ENCODE peak calls at places on chromosomes 13 and 19, in nine cellular contexts. L is mucosa of descending colon, G is NT2/D1, W is tibial artery, D is suprapubic skin, E is upper lobe of right lung, P is neuronal stem cell, N is Peyer's patch, M is neural progenitor cell. S is an unnamed sample.

GRCh38 chr19:1250374-1251232 is 2.2 kb downstream of the MIDN start:
- DNase-seq in L (peak; percentile 75), P (peak; percentile 93), N (peak; percentile 68), W (no peak), G (peak; percentile 91), E (peak; percentile 86), D (peak; percentile 82), M (peak; percentile 96), S (no peak)

GRCh38 chr13:44004881-44005280 is 125.2 kb downstream of the LACC1 start:
- DNase-seq in P (no peak), E (no peak), L (no peak), G (no peak), W (no peak), M (no peak), N (no peak), D (no peak), S (no peak)

GRCh38 chr19:34475026-34475974 is 6.3 kb upstream of the WTIP start:
- DNase-seq in E (no peak), D (no peak), P (no peak), W (no peak), N (no peak), M (no peak), L (no peak), G (no peak), S (no peak)

GRCh38 chr13:113411216-113412023 is 41.9 kb downstream of the ADPRHL1 start:
- DNase-seq in W (peak; percentile 71), E (peak; percentile 62), N (no peak), G (no peak), M (peak; percentile 1), D (peak; percentile 83), P (no peak), L (peak; percentile 55), S (peak; percentile 62)

GRCh38 chr19:3580156-3580955 is 4.9 kb upstream of the GIPC3 start:
- DNase-seq in D (no peak), E (no peak), P (no peak), W (peak; percentile 51), G (no peak), M (no peak), L (no peak), N (no peak), S (no peak)

GRCh38 chr13:109704771-109705628 is 81.4 kb downstream of the IRS2 start:
- DNase-seq in P (no peak), E (peak; percentile 86), N (no peak), G (no peak), D (peak; percentile 76), L (peak; percentile 64), M (no peak), W (peak; percentile 60), S (peak; percentile 76)

GRCh38 chr13:36432106-36432544 is at the start of gene CCNA1:
- DNase-seq in M (peak; percentile 92), P (peak; percentile 73), W (no peak), G (peak; percentile 36), N (no peak), D (peak; percentile 70), L (no peak), E (peak; percentile 71), S (peak; percentile 73)

GRCh38 chr13:100210966-100211710 is 122.2 kb downstream of the PCCA start:
- DNase-seq in P (no peak), D (no peak), M (no peak), N (no peak), G (no peak), L (no peak), W (no peak), E (no peak), S (no peak)

GRCh38 chr13:51769455-51770127 is 34.4 kb downstream of the DHRS12 start:
- DNase-seq in M (no peak), G (no peak), W (peak; percentile 88), E (peak; percentile 78), D (peak; percentile 82), N (peak; percentile 48), L (no peak), P (no peak), S (no peak)

GRCh38 chr13:30113983-30114491 is 193.3 kb downstream of the KATNAL1 start:
- DNase-seq in M (peak; percentile 76), G (no peak), W (no peak), L (peak; percentile 51), D (no peak), N (peak; percentile 60), E (no peak), P (no peak), S (no peak)

GRCh38 chr19:32316034-32316433 is 29.4 kb upstream of the ZNF507 start:
- DNase-seq in N (no peak), P (no peak), E (no peak), D (no peak), G (peak; percentile 32), W (no peak), M (peak; percentile 56), L (no peak), S (no peak)

DNA sequence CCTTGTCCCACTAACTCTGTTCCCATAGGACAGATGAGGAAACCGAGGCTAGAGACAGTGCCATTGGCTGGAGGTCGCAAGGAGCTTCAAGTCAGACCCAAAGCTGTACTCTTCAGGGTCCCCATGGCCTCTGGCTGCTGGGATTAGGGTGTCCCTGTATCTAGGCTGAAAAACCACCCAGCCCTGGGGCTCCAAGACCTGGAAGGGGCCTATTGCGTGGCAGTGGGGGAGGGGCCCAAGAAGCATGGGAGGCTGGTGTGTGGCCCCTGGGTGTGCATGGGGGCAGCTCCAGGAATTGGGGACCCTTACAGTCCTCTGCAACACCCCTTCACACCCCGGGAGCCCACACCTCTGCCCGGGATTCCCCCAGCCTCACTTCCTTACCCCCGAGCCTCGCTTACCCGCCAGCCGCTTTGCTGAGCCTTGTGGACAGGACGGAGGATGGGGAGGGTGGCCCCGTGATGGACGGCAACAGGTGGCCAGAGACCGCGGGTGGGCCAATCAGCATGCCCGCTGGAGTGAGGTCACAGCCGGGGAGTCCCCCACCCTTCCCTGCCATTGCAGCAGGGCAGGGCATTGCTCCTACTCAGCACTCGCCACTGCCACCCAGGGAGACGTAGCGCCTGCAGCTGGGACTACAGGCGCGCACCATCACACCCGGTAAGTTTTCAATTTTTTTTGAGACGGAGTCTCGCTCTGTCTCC is at the start of gene JSRP1:
- DNase-seq in P (no peak), W (no peak), L (no peak), D (no peak), G (no peak), E (no peak), M (no peak), N (peak; percentile 51), S (peak; percentile 52)
- H3K4me3 ChIP-seq in P (no peak within 1 kb of the TSS), W (no peak within 1 kb of the TSS), L (no peak within 1 kb of the TSS), D (no peak within 1 kb of the TSS), G (no peak within 1 kb of the TSS), E (no peak within 1 kb of the TSS), M (no peak within 1 kb of the TSS), N (no peak within 1 kb of the TSS), S (no peak within 1 kb of the TSS)

DNA sequence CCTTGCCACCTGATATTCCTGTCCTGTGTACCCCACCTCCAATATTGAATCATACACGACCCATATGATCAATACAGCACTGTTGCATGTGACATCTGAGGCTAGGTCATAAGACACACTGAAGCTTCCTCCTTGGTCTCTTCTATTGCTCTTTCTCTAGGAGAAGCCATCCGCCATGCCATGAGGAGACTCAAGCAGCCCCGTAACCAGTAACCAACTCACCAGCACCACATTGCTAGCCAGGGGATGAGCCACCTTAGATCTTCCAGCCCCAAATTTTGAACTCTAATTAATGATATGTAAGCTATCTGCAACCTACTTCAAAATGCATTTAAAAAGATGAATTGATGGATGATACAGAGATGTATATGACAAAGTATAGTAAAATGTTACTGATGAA is 28.6 kb downstream of the ZNF557 start:
- DNase-seq in G (no peak), P (no peak), W (no peak), E (no peak), L (no peak), N (no peak), M (no peak), D (no peak), S (no peak)
- H3K4me1 ChIP-seq in G (peaks cover 5% of the 10 kb centered on the region), P (peaks cover 5% of the 10 kb centered on the region), W (no peaks in the 10 kb centered on the region), E (no peaks in the 10 kb centered on the region), L (peaks cover 8% of the 10 kb centered on the region), N (no peaks in the 10 kb centered on the region), M (no peaks in the 10 kb centered on the region), D (peaks cover 7% of the 10 kb centered on the region), S (no peaks in the 10 kb centered on the region)

GRCh38 chr19:52451241-52451640 is 2.1 kb upstream of the ZNF578 start:
- DNase-seq in L (no peak), D (no peak), E (no peak), W (no peak), M (no peak), N (no peak), P (no peak), G (no peak), S (no peak)

GRCh38 chr19:52453324-52454094 is at the start of gene ZNF578:
- DNase-seq in G (peak; percentile 89), P (peak; percentile 5), D (peak; percentile 81), M (no peak), N (peak; percentile 58), L (peak; percentile 64), E (peak; percentile 78), W (peak; percentile 55), S (peak; percentile 62)
- H3K9me3 ChIP-seq in G (peaks cover 40% of the 10 kb centered on the region), P (peaks cover 29% of the 10 kb centered on the region), D (peaks cover 51% of the 10 kb centered on the region), M (no peaks in the 10 kb centered on the region), N (peaks cover 54% of the 10 kb centered on the region), L (peaks cover 85% of the 10 kb centered on the region), E (peaks cover 36% of the 10 kb centered on the region), W (peaks cover 80% of the 10 kb centered on the region), S (peaks cover 10% of the 10 kb centered on the region)

GRCh38 chr19:2479556-2480194 is 3.7 kb downstream of the GADD45B start:
- DNase-seq in D (no peak), M (no peak), P (no peak), G (no peak), E (no peak), L (no peak), N (no peak), W (no peak), S (no peak)

GRCh38 chr19:2477141-2477710 is 1.3 kb downstream of the GADD45B start:
- DNase-seq in M (peak; percentile 44), D (no peak), P (no peak), G (no peak), W (no peak), N (peak; percentile 79), E (peak; percentile 79), L (peak; percentile 76), S (no peak)

GRCh38 chr19:2477732-2478191 is 1.8 kb downstream of the GADD45B start:
- DNase-seq in D (no peak), N (no peak), M (no peak), L (peak; percentile 55), P (no peak), W (peak; percentile 47), G (no peak), E (no peak), S (no peak)

GRCh38 chr19:2478324-2478755 is 2.4 kb downstream of the GADD45B start:
- DNase-seq in G (no peak), W (peak; percentile 87), P (no peak), M (peak; percentile 76), E (peak; percentile 87), N (peak; percentile 76), L (peak; percentile 80), D (peak; percentile 89), S (no peak)

DNA sequence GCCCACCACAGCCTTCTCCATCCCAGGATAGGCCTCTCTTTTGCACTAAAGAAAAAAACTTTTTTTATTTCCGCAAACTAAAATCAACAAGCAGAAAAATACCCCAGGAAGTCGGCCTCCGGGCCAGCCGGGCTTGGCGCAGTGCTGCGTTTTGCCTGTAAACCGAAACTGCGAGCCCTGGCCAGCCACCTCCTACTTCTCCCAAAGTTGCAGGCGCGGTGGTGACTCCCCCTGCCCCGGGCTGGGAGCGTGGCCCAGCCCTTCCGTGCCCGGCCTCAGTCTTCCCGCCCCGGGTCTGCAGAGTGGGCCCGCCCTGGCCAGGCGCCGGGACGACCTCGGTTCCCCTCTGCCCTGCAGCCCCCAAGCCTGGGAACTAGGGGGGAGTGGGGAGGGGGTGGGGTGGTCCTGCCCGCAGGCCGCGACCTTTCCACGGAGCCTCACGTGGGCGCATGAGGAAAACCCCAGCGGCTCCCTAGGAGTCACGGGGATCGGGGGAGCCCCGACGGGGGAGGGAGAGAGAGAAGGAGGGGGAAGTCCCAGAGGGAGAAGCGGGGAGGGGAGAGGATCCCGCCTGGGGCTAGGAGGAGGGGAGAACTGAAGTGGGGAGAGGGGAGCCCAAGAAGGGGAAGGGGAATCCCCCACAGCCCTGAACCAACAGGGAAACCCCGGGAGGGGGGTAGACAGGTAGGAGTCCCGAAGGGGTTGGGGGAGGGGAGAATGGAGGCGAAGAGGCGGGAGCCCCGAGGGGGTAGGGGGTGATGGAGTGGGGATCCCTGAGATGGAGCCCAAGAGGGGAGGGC is 3.0 kb downstream of the GADD45B start:
- DNase-seq in P (no peak), E (peak; percentile 90), W (peak; percentile 89), N (peak; percentile 76), L (peak; percentile 83), M (peak; percentile 47), G (no peak), D (peak; percentile 90), S (no peak)
- H3K4me3 ChIP-seq in P (no peak overlapping the region), E (peak overlapping the region; percentile 93), W (peak overlapping the region; percentile 97), N (peak overlapping the region; percentile 94), L (peak overlapping the region; percentile 11), M (peak overlapping the region; percentile 37), G (peak overlapping the region; percentile 37), D (peak overlapping the region; percentile 89), S (peak overlapping the region; percentile 89)